ENCODE peak calls at places on chromosomes 13 and 19, in six cellular contexts. P is fibroblast of the aortic adventitia, C is BJ, J is IMR-90, R is fibroblast of gingiva, B is lung microvascular endothelial cell. O is an unnamed sample.

GRCh38 chr19:29858000-29858596 is 46.3 kb downstream of the CCNE1 start:
- DNase-seq in J (no peak), P (no peak), R (no peak), C (no peak), B (peak; percentile 30), O (no peak)

GRCh38 chr13:70960841-70961443 is 852.7 kb upstream of the KLHL1 start:
- DNase-seq in C (no peak), R (peak; percentile 2), P (peak; percentile 2), B (peak; percentile 32), J (peak; percentile 13), O (peak; percentile 13)

GRCh38 chr13:63381078-63381859 is 1965.6 kb upstream of the PCDH20 start:
- DNase-seq in P (no peak), C (no peak), R (no peak), J (peak; percentile 6), B (no peak), O (peak; percentile 10)

GRCh38 chr13:114166381-114167131 is 12.5 kb upstream of the CFAP97D2 start:
- DNase-seq in B (no peak), P (peak; percentile 47), J (no peak), C (no peak), R (no peak), O (no peak)

GRCh38 chr19:50891253-50891625 is 18.0 kb downstream of the KLK2 start:
- DNase-seq in C (no peak), R (no peak), P (no peak), B (no peak), J (no peak), O (no peak)

GRCh38 chr13:95677564-95678386 is 836 bp downstream of the DNAJC3 start:
- DNase-seq in B (peak; percentile 38), J (peak; percentile 23), C (no peak), P (peak; percentile 45), R (peak; percentile 12), O (peak; percentile 18)

GRCh38 chr13:78029891-78030290 is 111.3 kb upstream of the EDNRB start:
- DNase-seq in P (no peak), J (no peak), B (no peak), C (no peak), R (no peak), O (no peak)

GRCh38 chr19:29966594-29967249 is 24.7 kb downstream of the URI1 start:
- DNase-seq in P (peak; percentile 56), C (no peak), R (peak; percentile 24), B (peak; percentile 31), J (peak; percentile 34), O (peak; percentile 18)

GRCh38 chr13:98658131-98658530 is 81.2 kb upstream of the STK24 start:
- DNase-seq in P (peak; percentile 42), R (no peak), B (peak; percentile 39), J (no peak), C (no peak), O (no peak)

GRCh38 chr19:48999481-49000325 is 6.0 kb downstream of the RUVBL2 start:
- DNase-seq in R (peak; percentile 55), P (peak; percentile 70), J (peak; percentile 67), B (peak; percentile 86), C (no peak), O (peak; percentile 63)

GRCh38 chr19:13016628-13017305 is 21.5 kb downstream of the NFIX start:
- DNase-seq in C (no peak), J (no peak), P (peak; percentile 47), B (no peak), R (no peak), O (no peak)

GRCh38 chr13:19888799-19889198 is 25.4 kb upstream of the ZMYM5 start:
- DNase-seq in P (peak; percentile 54), C (no peak), R (peak; percentile 14), J (peak; percentile 38), B (peak; percentile 10), O (peak; percentile 33)

O was measured in amniotic epithelial cell.